ENCODE peak calls at places on chromosomes 11 and 22, in four cellular contexts. N is choroid plexus epithelial cell, Q is nephron progenitor cell, L is MCF 10A. A is an unnamed sample.

GRCh38 chr11:70405679-70406395 is 7.5 kb downstream of the CTTN start:
- DNase-seq in L (no peak), Q (no peak), N (no peak), A (no peak)

GRCh38 chr22:44496844-44497217 is 1.2 kb downstream of the RTL6 start:
- DNase-seq in N (no peak), L (no peak), Q (no peak), A (no peak)

GRCh38 chr11:2581931-2582435 is 117.8 kb downstream of the KCNQ1OT1 start:
- DNase-seq in Q (no peak), N (no peak), L (no peak), A (peak; percentile 2)

GRCh38 chr22:27170491-27170890 is 513.1 kb downstream of the MIAT start:
- DNase-seq in L (peak; percentile 66), N (peak; percentile 84), Q (peak; percentile 24), A (no peak)

GRCh38 chr11:110479445-110480101 is 49.8 kb downstream of the FDX1 start:
- DNase-seq in L (peak; percentile 69), N (peak; percentile 72), Q (no peak), A (no peak)

GRCh38 chr11:46896719-46897406 is 21.5 kb downstream of the LRP4 start:
- DNase-seq in N (peak; percentile 79), L (peak; percentile 73), Q (no peak), A (no peak)

GRCh38 chr11:42772886-42773285 is 538.9 kb upstream of the API5 start:
- DNase-seq in L (no peak), N (no peak), Q (no peak), A (no peak)

GRCh38 chr11:58629857-58630256 is 7.4 kb downstream of the CNTF start:
- DNase-seq in L (peak; percentile 61), Q (no peak), N (peak; percentile 86), A (peak; percentile 18)

GRCh38 chr11:86743223-86744118 is 56.9 kb upstream of the PRSS23 start:
- DNase-seq in N (peak; percentile 96), Q (no peak), L (peak; percentile 97), A (no peak)

GRCh38 chr11:93396356-93396755 is 65.8 kb downstream of the DEUP1 start:
- DNase-seq in Q (no peak), L (no peak), N (peak; percentile 4), A (no peak)

GRCh38 chr22:44661659-44662569 is 40.1 kb upstream of the PRR5 start:
- DNase-seq in L (no peak), Q (no peak), N (no peak), A (no peak)

GRCh38 chr22:46734830-46735453 is 3.1 kb downstream of the CERK start:
- DNase-seq in N (peak; percentile 29), L (no peak), Q (no peak), A (no peak)

GRCh38 chr22:41927813-41928212 is 1.2 kb upstream of the TNFRSF13C start:
- DNase-seq in Q (no peak), L (no peak), N (no peak), A (no peak)

GRCh38 chr22:41308544-41308947 is 7.2 kb downstream of the ZC3H7B start:
- DNase-seq in N (peak; percentile 59), L (no peak), Q (no peak), A (no peak)

GRCh38 chr11:103676413-103676812 is 360.0 kb upstream of the DDI1 start:
- DNase-seq in Q (no peak), L (no peak), N (no peak), A (no peak)

DNA sequence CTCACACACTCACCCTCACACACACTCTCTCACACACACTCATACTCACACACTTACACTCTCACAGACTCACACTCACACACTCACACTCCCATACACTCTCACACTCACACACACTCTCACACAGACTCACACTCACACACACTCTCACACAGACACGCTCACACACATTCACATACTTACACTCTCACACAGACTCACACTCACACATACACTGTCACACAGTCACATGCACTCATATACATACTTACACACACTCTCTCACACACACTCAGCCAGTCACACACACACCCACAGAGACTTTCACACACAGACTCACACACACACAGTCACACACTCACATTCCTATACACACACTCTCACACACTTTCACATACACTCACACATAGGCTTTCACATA is 1478.8 kb downstream of the BRD1 start:
- DNase-seq in Q (no peak), L (no peak), N (no peak), A (no peak)
- TF ChIP-seq CTCF in Q (no peak), L (no peak), N (no peak), A (no peak)

GRCh38 chr22:24555496-24556253 is at the start of gene SNRPD3:
- DNase-seq in Q (peak; percentile 88), L (peak; percentile 95), N (peak; percentile 94), A (peak; percentile 86)
- TF ChIP-seq CTCF in Q (no peak), L (no peak), N (peak; percentile 47), A (no peak)

GRCh38 chr11:62725686-62726085 is 1.6 kb downstream of the HNRNPUL2 start:
- DNase-seq in N (no peak), Q (no peak), L (peak; percentile 47), A (no peak)

GRCh38 chr11:62724171-62724570 is 3.1 kb downstream of the HNRNPUL2 start:
- DNase-seq in Q (no peak), N (no peak), L (no peak), A (no peak)

GRCh38 chr11:62726156-62727006 is 876 bp downstream of the HNRNPUL2 start:
- DNase-seq in L (no peak), N (no peak), Q (peak; percentile 42), A (peak; percentile 18)

GRCh38 chr11:62719302-62719978 is 7.8 kb downstream of the HNRNPUL2 start:
- DNase-seq in N (no peak), L (no peak), Q (no peak), A (no peak)

GRCh38 chr11:62721994-62722393 is 5.3 kb downstream of the HNRNPUL2 start:
- DNase-seq in Q (no peak), L (no peak), N (peak; percentile 84), A (no peak)
- TF ChIP-seq CTCF in Q (no peak), L (no peak), N (peak; percentile 52), A (no peak)

GRCh38 chr11:117614695-117615094 is 182.3 kb downstream of the DSCAML1 start:
- DNase-seq in Q (no peak), L (no peak), N (no peak), A (no peak)
- TF ChIP-seq CTCF in Q (no peak), L (no peak), N (peak; percentile 7), A (no peak)

DNA sequence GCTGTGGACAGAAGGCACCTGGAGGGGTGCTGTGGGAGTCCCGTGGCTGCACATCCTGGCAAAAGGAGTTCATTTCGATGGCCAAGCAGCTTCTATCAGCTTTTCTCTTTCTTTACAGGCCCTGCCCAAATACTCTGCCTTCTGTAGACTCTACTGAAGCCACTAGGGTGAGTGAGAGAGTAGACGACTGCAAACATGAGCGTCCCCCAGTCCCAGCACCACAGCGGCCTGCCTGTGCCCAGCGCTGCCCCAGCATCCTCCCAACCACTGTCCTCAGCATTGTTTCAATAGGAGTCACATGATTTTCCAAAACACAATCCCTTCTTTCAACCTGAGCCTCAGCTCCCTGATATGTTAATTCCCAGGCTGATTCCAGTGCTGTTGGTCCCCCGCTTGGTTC is 110.0 kb downstream of the KIRREL3 start:
- DNase-seq in Q (no peak), L (no peak), N (no peak), A (peak; percentile 25)
- TF ChIP-seq CTCF in Q (no peak), L (no peak), N (no peak), A (no peak)

GRCh38 chr11:29432719-29433325 is 584.0 kb downstream of the KCNA4 start:
- DNase-seq in Q (no peak), N (peak; percentile 44), L (peak; percentile 47), A (no peak)
- TF ChIP-seq CTCF in Q (peak; percentile 53), N (peak; percentile 62), L (peak; percentile 69), A (peak; percentile 82)

DNA sequence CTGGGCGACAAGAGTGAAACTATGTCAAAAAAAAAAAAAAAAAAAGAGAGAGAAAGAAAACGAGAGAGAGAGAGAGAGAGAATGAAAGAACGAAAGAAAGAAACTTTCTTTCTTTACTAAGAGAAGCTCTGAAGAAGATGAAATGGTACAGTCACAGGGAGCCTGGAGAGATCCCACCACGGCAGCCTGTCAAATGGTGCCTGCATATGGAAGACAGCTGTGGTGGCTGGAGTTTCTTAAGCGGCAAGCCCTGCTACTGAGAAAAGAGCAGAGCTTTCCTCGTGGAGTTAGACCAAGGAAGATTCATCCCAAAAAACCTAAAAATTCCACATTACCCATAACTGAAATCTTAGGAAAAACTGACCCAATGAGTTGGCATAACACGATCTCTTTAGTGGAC is 66.7 kb downstream of the MICAL3 start:
- DNase-seq in L (no peak), Q (no peak), N (no peak), A (no peak)
- TF ChIP-seq CTCF in L (no peak), Q (no peak), N (no peak), A (no peak)

GRCh38 chr22:37982938-37983859 is 1.2 kb downstream of the SOX10 start:
- DNase-seq in L (no peak), N (no peak), Q (peak; percentile 61), A (peak; percentile 69)
- TF ChIP-seq CTCF in L (peak; percentile 22), N (peak; percentile 40), Q (peak; percentile 59), A (peak; percentile 81)

DNA sequence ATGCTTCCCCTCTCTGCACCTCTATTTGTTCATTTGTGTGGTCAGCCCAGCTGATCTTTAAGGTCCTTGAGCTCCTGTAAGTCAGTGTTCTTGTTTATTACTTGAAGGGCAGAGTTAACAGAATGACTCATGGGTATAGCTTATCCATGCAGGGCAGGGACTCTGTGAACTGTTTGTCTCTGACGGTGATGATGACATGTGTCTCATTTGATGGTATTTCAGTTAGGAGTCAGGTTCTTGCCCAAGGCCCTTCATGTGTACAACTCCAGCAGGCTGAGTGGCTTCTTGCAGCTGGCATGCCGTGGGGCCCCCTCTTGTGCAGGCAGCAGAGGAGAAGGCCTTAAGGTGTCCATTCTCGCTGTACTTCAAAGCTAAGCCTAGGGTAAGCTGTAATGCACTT is 165.1 kb downstream of the DBX1 start:
- DNase-seq in Q (no peak), N (peak; percentile 91), L (peak; percentile 95), A (no peak)
- TF ChIP-seq CTCF in Q (no peak), N (no peak), L (no peak), A (no peak)

GRCh38 chr11:81569999-81570398 is 1163.7 kb downstream of the FAM181B start:
- DNase-seq in N (peak; percentile 1), Q (no peak), L (no peak), A (no peak)
- TF ChIP-seq CTCF in N (no peak), Q (no peak), L (no peak), A (no peak)

A was measured in endothelial cell.